ENCODE peak calls at places on chromosomes 11 and 22, in seven cellular contexts. One of them, this sample, is unnamed.

GRCh38 chr11:59787816-59788215 is 22.8 kb downstream of the MRPL16 start:
- DNase-seq in H1: no peak
- DNase-seq in IMR-90: peak
- DNase-seq in mesendoderm: peak
- DNase-seq in H9: no peak
- DNase-seq in neuronal stem cell: no peak
- DNase-seq in trophoblast cell: no peak
- DNase-seq in this sample: peak

GRCh38 chr22:29476116-29476515 is 3.9 kb upstream of the NEFH start:
- DNase-seq in H1: no peak
- DNase-seq in IMR-90: no peak
- DNase-seq in mesendoderm: no peak
- DNase-seq in H9: no peak
- DNase-seq in neuronal stem cell: no peak
- DNase-seq in trophoblast cell: no peak
- DNase-seq in this sample: no peak

GRCh38 chr22:20514658-20515406 is 7.4 kb downstream of the MED15 start:
- DNase-seq in H1: no peak
- DNase-seq in IMR-90: peak
- DNase-seq in mesendoderm: no peak
- DNase-seq in H9: no peak
- DNase-seq in neuronal stem cell: no peak
- DNase-seq in trophoblast cell: peak
- DNase-seq in this sample: peak

GRCh38 chr22:38218661-38219331 is 17.0 kb downstream of the MAFF start:
- DNase-seq in H1: peak
- DNase-seq in IMR-90: peak
- DNase-seq in mesendoderm: peak
- DNase-seq in H9: peak
- DNase-seq in neuronal stem cell: no peak
- DNase-seq in trophoblast cell: peak
- DNase-seq in this sample: peak

GRCh38 chr22:45311033-45311531 is 1.3 kb downstream of the FAM118A start:
- DNase-seq in H1: no peak
- DNase-seq in IMR-90: no peak
- DNase-seq in mesendoderm: no peak
- DNase-seq in H9: no peak
- DNase-seq in neuronal stem cell: no peak
- DNase-seq in trophoblast cell: no peak
- DNase-seq in this sample: no peak

GRCh38 chr22:30277547-30278344 is 11.1 kb upstream of the OSM start:
- DNase-seq in H1: no peak
- DNase-seq in IMR-90: peak
- DNase-seq in mesendoderm: no peak
- DNase-seq in H9: no peak
- DNase-seq in neuronal stem cell: no peak
- DNase-seq in trophoblast cell: no peak
- DNase-seq in this sample: peak

GRCh38 chr11:129278586-129279319 is 86.6 kb upstream of the ARHGAP32 start:
- DNase-seq in H1: no peak
- DNase-seq in IMR-90: no peak
- DNase-seq in mesendoderm: no peak
- DNase-seq in H9: no peak
- DNase-seq in neuronal stem cell: peak
- DNase-seq in trophoblast cell: peak
- DNase-seq in this sample: peak

GRCh38 chr22:29106839-29107238 is 34.0 kb downstream of the KREMEN1 start:
- DNase-seq in H1: no peak
- DNase-seq in IMR-90: no peak
- DNase-seq in mesendoderm: no peak
- DNase-seq in H9: no peak
- DNase-seq in neuronal stem cell: no peak
- DNase-seq in trophoblast cell: no peak
- DNase-seq in this sample: no peak

GRCh38 chr22:39021552-39022250 is 774 bp downstream of the APOBEC3D start:
- DNase-seq in H1: no peak
- DNase-seq in IMR-90: no peak
- DNase-seq in mesendoderm: no peak
- DNase-seq in H9: no peak
- DNase-seq in neuronal stem cell: no peak
- DNase-seq in trophoblast cell: no peak
- DNase-seq in this sample: peak

GRCh38 chr11:83661491-83662350 is 375.6 kb upstream of the CCDC90B start:
- DNase-seq in H1: no peak
- DNase-seq in IMR-90: no peak
- DNase-seq in mesendoderm: no peak
- DNase-seq in H9: no peak
- DNase-seq in neuronal stem cell: no peak
- DNase-seq in trophoblast cell: no peak
- DNase-seq in this sample: no peak

GRCh38 chr22:50420015-50420414 is 54.8 kb downstream of the SBF1 start:
- DNase-seq in H1: no peak
- DNase-seq in IMR-90: no peak
- DNase-seq in mesendoderm: no peak
- DNase-seq in H9: no peak
- DNase-seq in neuronal stem cell: no peak
- DNase-seq in trophoblast cell: no peak
- DNase-seq in this sample: no peak

GRCh38 chr22:36234211-36234610 is 5.1 kb downstream of the APOL2 start:
- DNase-seq in H1: no peak
- DNase-seq in IMR-90: no peak
- DNase-seq in mesendoderm: no peak
- DNase-seq in H9: peak
- DNase-seq in neuronal stem cell: no peak
- DNase-seq in trophoblast cell: no peak
- DNase-seq in this sample: no peak

GRCh38 chr22:36236338-36237319 is 2.7 kb downstream of the APOL2 start:
- DNase-seq in H1: no peak
- DNase-seq in IMR-90: no peak
- DNase-seq in mesendoderm: no peak
- DNase-seq in H9: peak
- DNase-seq in neuronal stem cell: no peak
- DNase-seq in trophoblast cell: no peak
- DNase-seq in this sample: no peak

GRCh38 chr22:36235585-36235984 is 3.7 kb downstream of the APOL2 start:
- DNase-seq in H1: no peak
- DNase-seq in IMR-90: no peak
- DNase-seq in mesendoderm: no peak
- DNase-seq in H9: no peak
- DNase-seq in neuronal stem cell: no peak
- DNase-seq in trophoblast cell: no peak
- DNase-seq in this sample: no peak

GRCh38 chr22:36233796-36234195 is 5.5 kb downstream of the APOL2 start:
- DNase-seq in H1: no peak
- DNase-seq in IMR-90: peak
- DNase-seq in mesendoderm: no peak
- DNase-seq in H9: peak
- DNase-seq in neuronal stem cell: no peak
- DNase-seq in trophoblast cell: no peak
- DNase-seq in this sample: no peak

DNA sequence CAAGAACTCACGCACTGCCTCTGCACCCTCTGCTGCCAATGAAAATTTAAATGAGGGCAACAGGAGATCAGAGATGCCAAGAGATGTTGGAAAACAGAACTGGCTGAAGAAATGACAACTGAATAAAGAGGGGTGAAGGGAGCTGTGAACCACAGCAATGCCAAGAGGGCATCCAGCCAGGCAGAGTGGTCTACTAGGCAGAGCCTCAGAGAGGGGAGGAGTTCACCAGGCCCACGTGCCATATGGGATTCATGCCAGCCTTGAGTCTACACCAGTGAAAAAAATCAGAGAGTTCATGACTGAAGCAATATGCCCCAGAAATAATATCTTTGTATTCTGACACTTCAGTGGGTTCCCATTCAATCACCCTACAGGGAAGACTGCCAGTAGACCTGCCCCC is 4.4 kb downstream of the APOL2 start:
- DNase-seq in H1: no peak
- DNase-seq in IMR-90: no peak
- DNase-seq in mesendoderm: no peak
- DNase-seq in H9: peak
- DNase-seq in neuronal stem cell: no peak
- DNase-seq in trophoblast cell: no peak
- DNase-seq in this sample: no peak
- H2BK5ac ChIP-seq in H1: no peak
- H2BK5ac ChIP-seq in IMR-90: no peak
- H2BK5ac ChIP-seq in mesendoderm: no peak
- H2BK5ac ChIP-seq in H9: no peak
- H2BK5ac ChIP-seq in neuronal stem cell: no peak
- H2BK5ac ChIP-seq in trophoblast cell: no peak
- H2BK5ac ChIP-seq in this sample: no peak

GRCh38 chr11:11410626-11411025 is 57.6 kb upstream of the CSNK2A3 start:
- DNase-seq in H1: no peak
- DNase-seq in IMR-90: no peak
- DNase-seq in mesendoderm: no peak
- DNase-seq in H9: no peak
- DNase-seq in neuronal stem cell: no peak
- DNase-seq in trophoblast cell: no peak
- DNase-seq in this sample: no peak
- H2BK5ac ChIP-seq in H1: no peak
- H2BK5ac ChIP-seq in IMR-90: no peak
- H2BK5ac ChIP-seq in mesendoderm: no peak
- H2BK5ac ChIP-seq in H9: no peak
- H2BK5ac ChIP-seq in neuronal stem cell: no peak
- H2BK5ac ChIP-seq in trophoblast cell: no peak
- H2BK5ac ChIP-seq in this sample: no peak

GRCh38 chr11:45043755-45044475 is 93.2 kb upstream of the TP53I11 start:
- DNase-seq in H1: no peak
- DNase-seq in IMR-90: no peak
- DNase-seq in mesendoderm: no peak
- DNase-seq in H9: no peak
- DNase-seq in neuronal stem cell: no peak
- DNase-seq in trophoblast cell: no peak
- DNase-seq in this sample: no peak
- H2BK5ac ChIP-seq in H1: no peak
- H2BK5ac ChIP-seq in IMR-90: no peak
- H2BK5ac ChIP-seq in mesendoderm: no peak
- H2BK5ac ChIP-seq in H9: no peak
- H2BK5ac ChIP-seq in neuronal stem cell: no peak
- H2BK5ac ChIP-seq in trophoblast cell: no peak
- H2BK5ac ChIP-seq in this sample: no peak

GRCh38 chr11:36460220-36460619 is 49.9 kb downstream of the TRAF6 start:
- DNase-seq in H1: peak
- DNase-seq in IMR-90: no peak
- DNase-seq in mesendoderm: peak
- DNase-seq in H9: peak
- DNase-seq in neuronal stem cell: no peak
- DNase-seq in trophoblast cell: no peak
- DNase-seq in this sample: no peak
- H2BK5ac ChIP-seq in H1: no peak
- H2BK5ac ChIP-seq in IMR-90: no peak
- H2BK5ac ChIP-seq in mesendoderm: no peak
- H2BK5ac ChIP-seq in H9: no peak
- H2BK5ac ChIP-seq in neuronal stem cell: no peak
- H2BK5ac ChIP-seq in trophoblast cell: no peak
- H2BK5ac ChIP-seq in this sample: no peak

GRCh38 chr11:927871-928270 is 2.2 kb downstream of the AP2A2 start:
- DNase-seq in H1: no peak
- DNase-seq in IMR-90: no peak
- DNase-seq in mesendoderm: no peak
- DNase-seq in H9: no peak
- DNase-seq in neuronal stem cell: no peak
- DNase-seq in trophoblast cell: no peak
- DNase-seq in this sample: no peak
- H2BK5ac ChIP-seq in H1: no peak
- H2BK5ac ChIP-seq in IMR-90: no peak
- H2BK5ac ChIP-seq in mesendoderm: no peak
- H2BK5ac ChIP-seq in H9: no peak
- H2BK5ac ChIP-seq in neuronal stem cell: no peak
- H2BK5ac ChIP-seq in trophoblast cell: no peak
- H2BK5ac ChIP-seq in this sample: no peak

GRCh38 chr11:122706689-122707088 is 51.2 kb downstream of the UBASH3B start:
- DNase-seq in H1: no peak
- DNase-seq in IMR-90: peak
- DNase-seq in mesendoderm: no peak
- DNase-seq in H9: no peak
- DNase-seq in neuronal stem cell: no peak
- DNase-seq in trophoblast cell: peak
- DNase-seq in this sample: peak
- H2BK5ac ChIP-seq in H1: no peak
- H2BK5ac ChIP-seq in IMR-90: peak
- H2BK5ac ChIP-seq in mesendoderm: no peak
- H2BK5ac ChIP-seq in H9: no peak
- H2BK5ac ChIP-seq in neuronal stem cell: no peak
- H2BK5ac ChIP-seq in trophoblast cell: no peak
- H2BK5ac ChIP-seq in this sample: no peak

GRCh38 chr22:48794906-48795305 is 1032.8 kb downstream of the BRD1 start:
- DNase-seq in H1: no peak
- DNase-seq in IMR-90: no peak
- DNase-seq in mesendoderm: no peak
- DNase-seq in H9: no peak
- DNase-seq in neuronal stem cell: no peak
- DNase-seq in trophoblast cell: no peak
- DNase-seq in this sample: no peak
- H2BK5ac ChIP-seq in H1: no peak
- H2BK5ac ChIP-seq in IMR-90: no peak
- H2BK5ac ChIP-seq in mesendoderm: no peak
- H2BK5ac ChIP-seq in H9: no peak
- H2BK5ac ChIP-seq in neuronal stem cell: no peak
- H2BK5ac ChIP-seq in trophoblast cell: no peak
- H2BK5ac ChIP-seq in this sample: no peak

DNA sequence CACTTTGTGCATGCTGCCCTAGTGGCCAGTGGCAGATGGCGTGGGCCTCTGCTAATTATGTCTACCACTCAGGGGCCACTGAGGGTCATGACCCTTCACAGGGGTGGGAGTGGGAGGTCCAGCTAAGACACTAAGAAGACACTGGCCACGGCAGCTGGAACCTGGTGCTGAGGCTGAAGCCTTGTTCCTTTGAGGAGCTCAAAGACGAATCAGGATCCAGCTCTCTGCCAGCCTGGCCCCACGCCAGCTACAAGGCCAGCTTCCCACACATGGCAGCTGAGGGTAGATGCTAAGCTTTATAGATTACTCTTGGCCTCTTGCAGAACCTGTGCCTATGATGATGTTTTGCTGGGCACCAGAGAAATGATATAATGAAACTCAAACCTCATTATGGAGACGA is 226.3 kb downstream of the DSCAML1 start:
- DNase-seq in H1: no peak
- DNase-seq in IMR-90: no peak
- DNase-seq in mesendoderm: no peak
- DNase-seq in H9: no peak
- DNase-seq in neuronal stem cell: no peak
- DNase-seq in trophoblast cell: no peak
- DNase-seq in this sample: no peak
- H2BK5ac ChIP-seq in H1: no peak
- H2BK5ac ChIP-seq in IMR-90: no peak
- H2BK5ac ChIP-seq in mesendoderm: no peak
- H2BK5ac ChIP-seq in H9: no peak
- H2BK5ac ChIP-seq in neuronal stem cell: no peak
- H2BK5ac ChIP-seq in trophoblast cell: no peak
- H2BK5ac ChIP-seq in this sample: no peak